ENCODE peak calls at places on chromosomes 3 and 15, in nine cellular contexts. One of them, this sample, is unnamed.

GRCh38 chr3:109910772-109911171 is 573.4 kb upstream of the DPPA4 start:
- DNase-seq in upper lobe of left lung: no peak
- DNase-seq in skeletal muscle cell: no peak
- DNase-seq in fibroblast of the aortic adventitia: no peak
- DNase-seq in hypothalamus: no peak
- DNase-seq in suprapubic skin: no peak
- DNase-seq in AG04449: no peak
- DNase-seq in AG09319: no peak
- DNase-seq in neural crest cell: no peak
- DNase-seq in this sample: no peak

GRCh38 chr3:122893282-122893681 is 98.4 kb downstream of the SLC49A4 start:
- DNase-seq in upper lobe of left lung: no peak
- DNase-seq in skeletal muscle cell: no peak
- DNase-seq in fibroblast of the aortic adventitia: no peak
- DNase-seq in hypothalamus: no peak
- DNase-seq in suprapubic skin: no peak
- DNase-seq in AG04449: no peak
- DNase-seq in AG09319: no peak
- DNase-seq in neural crest cell: no peak
- DNase-seq in this sample: no peak

GRCh38 chr15:56234804-56235203 is 8.9 kb downstream of the RFX7 start:
- DNase-seq in upper lobe of left lung: no peak
- DNase-seq in skeletal muscle cell: peak
- DNase-seq in fibroblast of the aortic adventitia: peak
- DNase-seq in hypothalamus: no peak
- DNase-seq in suprapubic skin: no peak
- DNase-seq in AG04449: no peak
- DNase-seq in AG09319: no peak
- DNase-seq in neural crest cell: no peak
- DNase-seq in this sample: no peak

GRCh38 chr15:75176404-75176761 is 25.3 kb upstream of the C15orf39 start:
- DNase-seq in upper lobe of left lung: peak
- DNase-seq in skeletal muscle cell: no peak
- DNase-seq in fibroblast of the aortic adventitia: no peak
- DNase-seq in hypothalamus: no peak
- DNase-seq in suprapubic skin: no peak
- DNase-seq in AG04449: no peak
- DNase-seq in AG09319: no peak
- DNase-seq in neural crest cell: no peak
- DNase-seq in this sample: no peak

GRCh38 chr3:15899438-15899837 is 101.7 kb upstream of the ANKRD28 start:
- DNase-seq in upper lobe of left lung: no peak
- DNase-seq in skeletal muscle cell: no peak
- DNase-seq in fibroblast of the aortic adventitia: peak
- DNase-seq in hypothalamus: no peak
- DNase-seq in suprapubic skin: no peak
- DNase-seq in AG04449: no peak
- DNase-seq in AG09319: peak
- DNase-seq in neural crest cell: no peak
- DNase-seq in this sample: no peak

GRCh38 chr3:12969487-12969886 is 103.7 kb downstream of the IQSEC1 start:
- DNase-seq in upper lobe of left lung: no peak
- DNase-seq in skeletal muscle cell: no peak
- DNase-seq in fibroblast of the aortic adventitia: no peak
- DNase-seq in hypothalamus: no peak
- DNase-seq in suprapubic skin: no peak
- DNase-seq in AG04449: no peak
- DNase-seq in AG09319: no peak
- DNase-seq in neural crest cell: no peak
- DNase-seq in this sample: no peak

GRCh38 chr3:71784914-71785593 is at the start of gene PROK2:
- DNase-seq in upper lobe of left lung: no peak
- DNase-seq in skeletal muscle cell: no peak
- DNase-seq in fibroblast of the aortic adventitia: no peak
- DNase-seq in hypothalamus: no peak
- DNase-seq in suprapubic skin: no peak
- DNase-seq in AG04449: no peak
- DNase-seq in AG09319: no peak
- DNase-seq in neural crest cell: no peak
- DNase-seq in this sample: peak

GRCh38 chr3:41274944-41275668 is 75.8 kb downstream of the CTNNB1 start:
- DNase-seq in upper lobe of left lung: no peak
- DNase-seq in skeletal muscle cell: peak
- DNase-seq in fibroblast of the aortic adventitia: peak
- DNase-seq in hypothalamus: no peak
- DNase-seq in suprapubic skin: no peak
- DNase-seq in AG04449: no peak
- DNase-seq in AG09319: peak
- DNase-seq in neural crest cell: no peak
- DNase-seq in this sample: no peak

GRCh38 chr3:79140718-79141117 is 627.1 kb downstream of the ROBO1 start:
- DNase-seq in upper lobe of left lung: no peak
- DNase-seq in skeletal muscle cell: peak
- DNase-seq in fibroblast of the aortic adventitia: peak
- DNase-seq in hypothalamus: no peak
- DNase-seq in suprapubic skin: no peak
- DNase-seq in AG04449: peak
- DNase-seq in AG09319: peak
- DNase-seq in neural crest cell: no peak
- DNase-seq in this sample: no peak

GRCh38 chr3:108552267-108553159 is 36.7 kb downstream of the CIP2A start:
- DNase-seq in upper lobe of left lung: no peak
- DNase-seq in skeletal muscle cell: no peak
- DNase-seq in fibroblast of the aortic adventitia: peak
- DNase-seq in hypothalamus: no peak
- DNase-seq in suprapubic skin: no peak
- DNase-seq in AG04449: no peak
- DNase-seq in AG09319: peak
- DNase-seq in neural crest cell: no peak
- DNase-seq in this sample: peak

GRCh38 chr3:145983101-145983500 is 177.9 kb downstream of the PLOD2 start:
- DNase-seq in upper lobe of left lung: no peak
- DNase-seq in skeletal muscle cell: peak
- DNase-seq in fibroblast of the aortic adventitia: no peak
- DNase-seq in hypothalamus: no peak
- DNase-seq in suprapubic skin: no peak
- DNase-seq in AG04449: no peak
- DNase-seq in AG09319: no peak
- DNase-seq in neural crest cell: no peak
- DNase-seq in this sample: no peak

GRCh38 chr3:112004187-112004586 is 5.5 kb downstream of the TAGLN3 start:
- DNase-seq in upper lobe of left lung: no peak
- DNase-seq in skeletal muscle cell: no peak
- DNase-seq in fibroblast of the aortic adventitia: no peak
- DNase-seq in hypothalamus: no peak
- DNase-seq in suprapubic skin: no peak
- DNase-seq in AG04449: no peak
- DNase-seq in AG09319: no peak
- DNase-seq in neural crest cell: no peak
- DNase-seq in this sample: no peak

GRCh38 chr3:81572201-81572756 is 189.2 kb downstream of the GBE1 start:
- DNase-seq in upper lobe of left lung: no peak
- DNase-seq in skeletal muscle cell: no peak
- DNase-seq in fibroblast of the aortic adventitia: no peak
- DNase-seq in hypothalamus: no peak
- DNase-seq in suprapubic skin: no peak
- DNase-seq in AG04449: no peak
- DNase-seq in AG09319: no peak
- DNase-seq in neural crest cell: no peak
- DNase-seq in this sample: no peak

GRCh38 chr15:31476866-31477265 is 150.2 kb downstream of the KLF13 start:
- DNase-seq in upper lobe of left lung: peak
- DNase-seq in skeletal muscle cell: no peak
- DNase-seq in fibroblast of the aortic adventitia: no peak
- DNase-seq in hypothalamus: no peak
- DNase-seq in suprapubic skin: peak
- DNase-seq in AG04449: no peak
- DNase-seq in AG09319: no peak
- DNase-seq in neural crest cell: no peak
- DNase-seq in this sample: no peak

GRCh38 chr3:134852893-134853351 is 57.9 kb downstream of the EPHB1 start:
- DNase-seq in upper lobe of left lung: peak
- DNase-seq in skeletal muscle cell: no peak
- DNase-seq in fibroblast of the aortic adventitia: no peak
- DNase-seq in hypothalamus: no peak
- DNase-seq in suprapubic skin: no peak
- DNase-seq in AG04449: no peak
- DNase-seq in AG09319: no peak
- DNase-seq in neural crest cell: no peak
- DNase-seq in this sample: no peak

GRCh38 chr3:37096292-37096691 is 78.1 kb downstream of the LRRFIP2 start:
- DNase-seq in upper lobe of left lung: no peak
- DNase-seq in skeletal muscle cell: peak
- DNase-seq in fibroblast of the aortic adventitia: peak
- DNase-seq in hypothalamus: no peak
- DNase-seq in suprapubic skin: no peak
- DNase-seq in AG04449: peak
- DNase-seq in AG09319: peak
- DNase-seq in neural crest cell: no peak
- DNase-seq in this sample: no peak

GRCh38 chr3:184496933-184497332 is 64.7 kb upstream of the EPHB3 start:
- DNase-seq in upper lobe of left lung: no peak
- DNase-seq in skeletal muscle cell: no peak
- DNase-seq in fibroblast of the aortic adventitia: no peak
- DNase-seq in hypothalamus: no peak
- DNase-seq in suprapubic skin: no peak
- DNase-seq in AG04449: no peak
- DNase-seq in AG09319: no peak
- DNase-seq in neural crest cell: no peak
- DNase-seq in this sample: no peak

GRCh38 chr3:185813205-185813604 is 11.6 kb downstream of the IGF2BP2 start:
- DNase-seq in upper lobe of left lung: no peak
- DNase-seq in skeletal muscle cell: no peak
- DNase-seq in fibroblast of the aortic adventitia: no peak
- DNase-seq in hypothalamus: no peak
- DNase-seq in suprapubic skin: no peak
- DNase-seq in AG04449: no peak
- DNase-seq in AG09319: no peak
- DNase-seq in neural crest cell: no peak
- DNase-seq in this sample: no peak

GRCh38 chr3:167166594-167167253 is 213.4 kb downstream of the ZBBX start:
- DNase-seq in upper lobe of left lung: no peak
- DNase-seq in skeletal muscle cell: no peak
- DNase-seq in fibroblast of the aortic adventitia: no peak
- DNase-seq in hypothalamus: no peak
- DNase-seq in suprapubic skin: no peak
- DNase-seq in AG04449: no peak
- DNase-seq in AG09319: no peak
- DNase-seq in neural crest cell: no peak
- DNase-seq in this sample: peak

GRCh38 chr3:81419196-81419595 is 342.2 kb downstream of the GBE1 start:
- DNase-seq in upper lobe of left lung: no peak
- DNase-seq in skeletal muscle cell: no peak
- DNase-seq in fibroblast of the aortic adventitia: peak
- DNase-seq in hypothalamus: no peak
- DNase-seq in suprapubic skin: no peak
- DNase-seq in AG04449: no peak
- DNase-seq in AG09319: peak
- DNase-seq in neural crest cell: no peak
- DNase-seq in this sample: no peak

GRCh38 chr3:59388555-59389280 is 338.9 kb upstream of the CFAP20DC start:
- DNase-seq in upper lobe of left lung: no peak
- DNase-seq in skeletal muscle cell: no peak
- DNase-seq in fibroblast of the aortic adventitia: no peak
- DNase-seq in hypothalamus: no peak
- DNase-seq in suprapubic skin: no peak
- DNase-seq in AG04449: no peak
- DNase-seq in AG09319: no peak
- DNase-seq in neural crest cell: no peak
- DNase-seq in this sample: no peak

GRCh38 chr3:149085828-149086231 is 503 bp downstream of the HLTF start:
- DNase-seq in upper lobe of left lung: no peak
- DNase-seq in skeletal muscle cell: no peak
- DNase-seq in fibroblast of the aortic adventitia: peak
- DNase-seq in hypothalamus: no peak
- DNase-seq in suprapubic skin: no peak
- DNase-seq in AG04449: no peak
- DNase-seq in AG09319: no peak
- DNase-seq in neural crest cell: no peak
- DNase-seq in this sample: no peak

GRCh38 chr3:195117978-195118581 is 152.9 kb downstream of the XXYLT1 start:
- DNase-seq in upper lobe of left lung: no peak
- DNase-seq in skeletal muscle cell: no peak
- DNase-seq in fibroblast of the aortic adventitia: peak
- DNase-seq in hypothalamus: no peak
- DNase-seq in suprapubic skin: no peak
- DNase-seq in AG04449: no peak
- DNase-seq in AG09319: no peak
- DNase-seq in neural crest cell: no peak
- DNase-seq in this sample: no peak

GRCh38 chr3:48015451-48016182 is 599 bp downstream of the MAP4 start:
- DNase-seq in upper lobe of left lung: no peak
- DNase-seq in skeletal muscle cell: no peak
- DNase-seq in fibroblast of the aortic adventitia: peak
- DNase-seq in hypothalamus: no peak
- DNase-seq in suprapubic skin: no peak
- DNase-seq in AG04449: no peak
- DNase-seq in AG09319: no peak
- DNase-seq in neural crest cell: no peak
- DNase-seq in this sample: no peak

GRCh38 chr15:83206387-83206970 is 1.1 kb downstream of the HDGFL3 start:
- DNase-seq in upper lobe of left lung: no peak
- DNase-seq in skeletal muscle cell: no peak
- DNase-seq in fibroblast of the aortic adventitia: peak
- DNase-seq in hypothalamus: no peak
- DNase-seq in suprapubic skin: no peak
- DNase-seq in AG04449: no peak
- DNase-seq in AG09319: no peak
- DNase-seq in neural crest cell: peak
- DNase-seq in this sample: no peak

GRCh38 chr3:12716605-12717121 is 42.4 kb downstream of the TMEM40 start:
- DNase-seq in upper lobe of left lung: no peak
- DNase-seq in skeletal muscle cell: no peak
- DNase-seq in fibroblast of the aortic adventitia: peak
- DNase-seq in hypothalamus: no peak
- DNase-seq in suprapubic skin: no peak
- DNase-seq in AG04449: no peak
- DNase-seq in AG09319: no peak
- DNase-seq in neural crest cell: no peak
- DNase-seq in this sample: no peak

GRCh38 chr3:177591371-177591770 is 394.1 kb upstream of the TBL1XR1 start:
- DNase-seq in upper lobe of left lung: peak
- DNase-seq in skeletal muscle cell: no peak
- DNase-seq in fibroblast of the aortic adventitia: no peak
- DNase-seq in hypothalamus: no peak
- DNase-seq in suprapubic skin: no peak
- DNase-seq in AG04449: no peak
- DNase-seq in AG09319: no peak
- DNase-seq in neural crest cell: no peak
- DNase-seq in this sample: no peak

GRCh38 chr3:72401005-72401404 is 447.2 kb downstream of the SHQ1 start:
- DNase-seq in upper lobe of left lung: no peak
- DNase-seq in skeletal muscle cell: no peak
- DNase-seq in fibroblast of the aortic adventitia: no peak
- DNase-seq in hypothalamus: no peak
- DNase-seq in suprapubic skin: no peak
- DNase-seq in AG04449: no peak
- DNase-seq in AG09319: no peak
- DNase-seq in neural crest cell: no peak
- DNase-seq in this sample: no peak

GRCh38 chr3:153591566-153592221 is 429.7 kb downstream of the RAP2B start:
- DNase-seq in upper lobe of left lung: no peak
- DNase-seq in skeletal muscle cell: no peak
- DNase-seq in fibroblast of the aortic adventitia: no peak
- DNase-seq in hypothalamus: no peak
- DNase-seq in suprapubic skin: no peak
- DNase-seq in AG04449: no peak
- DNase-seq in AG09319: no peak
- DNase-seq in neural crest cell: no peak
- DNase-seq in this sample: no peak

GRCh38 chr15:28103831-28104230 is 4.7 kb upstream of the OCA2 start:
- DNase-seq in upper lobe of left lung: no peak
- DNase-seq in skeletal muscle cell: no peak
- DNase-seq in fibroblast of the aortic adventitia: no peak
- DNase-seq in hypothalamus: no peak
- DNase-seq in suprapubic skin: peak
- DNase-seq in AG04449: no peak
- DNase-seq in AG09319: no peak
- DNase-seq in neural crest cell: no peak
- DNase-seq in this sample: no peak

GRCh38 chr3:28118087-28118486 is 123.3 kb upstream of the CMC1 start:
- DNase-seq in upper lobe of left lung: no peak
- DNase-seq in skeletal muscle cell: no peak
- DNase-seq in fibroblast of the aortic adventitia: no peak
- DNase-seq in hypothalamus: no peak
- DNase-seq in suprapubic skin: no peak
- DNase-seq in AG04449: no peak
- DNase-seq in AG09319: no peak
- DNase-seq in neural crest cell: no peak
- DNase-seq in this sample: no peak